ENCODE peak calls at places on chromosomes 5 and 9, in eight cellular contexts. A, L, K, S, Q, V, X and J are unnamed samples.
A peak's percentile ranks its signal among the peaks of the same experiment; 100 is the strongest.

GRCh38 chr5:177364159-177364962 is 6.6 kb downstream of the RGS14 start:
- ATAC-seq in A (no peak), L (no peak), K (no peak), S (peak; percentile 49), Q (no peak), V (no peak), X (no peak), J (no peak)

GRCh38 chr5:108059334-108059733 is 322.6 kb downstream of the FBXL17 start:
- ATAC-seq in A (no peak), L (no peak), K (no peak), S (no peak), Q (no peak), V (no peak), X (no peak), J (no peak)

GRCh38 chr5:58127486-58128220 is 332.2 kb downstream of the PLK2 start:
- ATAC-seq in A (no peak), L (no peak), K (no peak), S (no peak), Q (no peak), V (no peak), X (peak; percentile 47), J (no peak)

GRCh38 chr5:56490971-56491468 is 257.9 kb upstream of the ANKRD55 start:
- ATAC-seq in A (peak; percentile 48), L (no peak), K (no peak), S (no peak), Q (no peak), V (no peak), X (no peak), J (no peak)

GRCh38 chr5:160693831-160694473 is 158.1 kb downstream of the ATP10B start:
- ATAC-seq in A (no peak), L (no peak), K (no peak), S (no peak), Q (no peak), V (no peak), X (no peak), J (no peak)

GRCh38 chr5:82365744-82366228 is 87.6 kb upstream of the RPS23 start:
- ATAC-seq in A (peak; percentile 34), L (no peak), K (peak; percentile 88), S (peak; percentile 87), Q (no peak), V (peak; percentile 97), X (peak; percentile 77), J (no peak)

GRCh38 chr9:126933334-126933980 is 18.9 kb downstream of the RALGPS1 start:
- ATAC-seq in A (peak; percentile 63), L (peak; percentile 85), K (peak; percentile 79), S (no peak), Q (no peak), V (peak; percentile 59), X (no peak), J (no peak)

GRCh38 chr5:82425591-82425990 is 147.4 kb upstream of the RPS23 start:
- ATAC-seq in A (no peak), L (no peak), K (no peak), S (no peak), Q (no peak), V (no peak), X (peak; percentile 54), J (peak; percentile 69)

GRCh38 chr9:126678989-126679388 is 65.3 kb downstream of the LMX1B start:
- ATAC-seq in A (no peak), L (no peak), K (no peak), S (no peak), Q (no peak), V (no peak), X (no peak), J (no peak)

GRCh38 chr5:136143312-136143711 is 10.7 kb downstream of the SMAD5 start:
- ATAC-seq in A (no peak), L (no peak), K (no peak), S (no peak), Q (no peak), V (no peak), X (no peak), J (no peak)

GRCh38 chr5:72290356-72291133 is 29.5 kb downstream of the MRPS27 start:
- ATAC-seq in A (no peak), L (no peak), K (no peak), S (no peak), Q (no peak), V (no peak), X (no peak), J (no peak)

GRCh38 chr9:125446581-125447094 is 185.0 kb downstream of the GAPVD1 start:
- ATAC-seq in A (no peak), L (peak; percentile 39), K (no peak), S (peak; percentile 99), Q (no peak), V (no peak), X (no peak), J (no peak)

GRCh38 chr9:17057729-17058128 is 77.1 kb upstream of the CNTLN start:
- ATAC-seq in A (no peak), L (no peak), K (no peak), S (peak; percentile 56), Q (no peak), V (peak; percentile 83), X (no peak), J (no peak)

GRCh38 chr9:133449760-133450159 is 10.0 kb upstream of the CACFD1 start:
- ATAC-seq in A (no peak), L (no peak), K (peak; percentile 99), S (no peak), Q (no peak), V (peak; percentile 67), X (no peak), J (no peak)

GRCh38 chr5:62460578-62460983 is 48.0 kb downstream of the IPO11 start:
- ATAC-seq in A (peak; percentile 85), L (peak; percentile 81), K (peak; percentile 61), S (peak; percentile 90), Q (peak; percentile 75), V (peak; percentile 76), X (peak; percentile 72), J (no peak)

GRCh38 chr5:67350185-67350584 is 153.6 kb upstream of the CD180 start:
- ATAC-seq in A (no peak), L (no peak), K (no peak), S (no peak), Q (no peak), V (no peak), X (peak; percentile 29), J (no peak)

GRCh38 chr5:87951661-87952060 is 317.0 kb downstream of the TMEM161B start:
- ATAC-seq in A (no peak), L (no peak), K (no peak), S (no peak), Q (no peak), V (no peak), X (no peak), J (no peak)

GRCh38 chr9:136200424-136200823 is 4.5 kb downstream of the LHX3 start:
- ATAC-seq in A (no peak), L (no peak), K (no peak), S (no peak), Q (no peak), V (no peak), X (no peak), J (no peak)

GRCh38 chr5:90982576-90982975 is 400.5 kb downstream of the ARRDC3 start:
- ATAC-seq in A (peak; percentile 90), L (peak; percentile 37), K (no peak), S (no peak), Q (no peak), V (no peak), X (no peak), J (no peak)

GRCh38 chr5:143213231-143213850 is 190.1 kb downstream of the NR3C1 start:
- ATAC-seq in A (peak; percentile 6), L (no peak), K (no peak), S (peak; percentile 6), Q (no peak), V (no peak), X (no peak), J (no peak)

DNA sequence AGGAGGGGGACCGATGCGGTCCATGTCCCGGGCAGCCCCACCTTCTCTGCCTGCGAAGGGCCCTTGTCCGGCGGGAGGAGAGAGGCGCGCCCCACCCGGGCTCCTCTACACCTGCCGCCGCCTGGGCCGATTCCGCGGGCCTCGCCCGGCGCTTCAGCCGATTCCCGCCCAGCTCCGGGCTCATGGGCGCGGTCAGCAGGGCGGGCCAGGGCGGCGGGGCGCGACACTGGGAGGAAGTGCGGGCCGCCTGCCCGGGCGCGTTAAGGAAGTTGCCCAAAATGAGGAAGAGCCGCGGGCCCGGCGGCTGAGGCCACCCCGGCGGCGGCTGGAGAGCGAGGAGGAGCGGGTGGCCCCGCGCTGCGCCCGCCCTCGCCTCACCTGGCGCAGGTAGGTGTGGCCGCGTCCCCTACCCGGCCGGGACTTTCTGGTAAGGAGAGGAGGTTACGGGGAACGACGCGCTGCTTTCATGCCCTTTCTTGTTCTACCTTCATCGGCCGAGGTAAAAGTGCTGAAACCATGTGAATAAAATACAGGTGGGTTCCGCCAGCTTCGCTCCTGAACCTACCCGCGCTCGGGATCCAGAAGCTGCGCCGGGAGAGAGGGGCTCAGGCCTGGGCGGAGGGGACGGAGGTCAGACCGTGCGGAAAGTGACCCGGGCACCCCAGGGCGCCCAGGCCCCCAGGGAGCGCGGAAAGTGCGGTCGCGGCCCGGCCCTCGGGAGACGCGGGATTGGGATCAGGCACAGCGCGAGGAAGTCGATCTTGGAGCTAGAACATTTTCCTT is at the start of gene SYK:
- ATAC-seq in A (peak; percentile 88), L (peak; percentile 94), K (peak; percentile 84), S (peak; percentile 72), Q (peak; percentile 62), V (no peak), X (peak; percentile 94), J (peak; percentile 79)
- H3K4me3 ChIP-seq in A (peak within 1 kb of the TSS; percentile 51), L (peak within 1 kb of the TSS; percentile 78), K (peak within 1 kb of the TSS; percentile 50), S (peak within 1 kb of the TSS; percentile 81), Q (peak within 1 kb of the TSS; percentile 19), V (no peak within 1 kb of the TSS), X (peak within 1 kb of the TSS; percentile 52), J (peak within 1 kb of the TSS; percentile 55)

GRCh38 chr5:167061695-167062094 is 1229.8 kb upstream of the WWC1 start:
- ATAC-seq in A (no peak), L (no peak), K (no peak), S (no peak), Q (no peak), V (no peak), X (no peak), J (no peak)
- TF ChIP-seq POLR2AphosphoS5 in A (no peak), L (no peak), K (no peak), S (no peak), Q (no peak), V (no peak), X (no peak), J (no peak)

GRCh38 chr9:134616341-134616740 is 25.3 kb upstream of the COL5A1 start:
- ATAC-seq in A (no peak), L (no peak), K (no peak), S (no peak), Q (no peak), V (no peak), X (peak; percentile 24), J (no peak)
- TF ChIP-seq CTCF in A (no peak), L (no peak), K (no peak), S (no peak), Q (no peak), V (no peak), X (no peak), J (no peak)

DNA sequence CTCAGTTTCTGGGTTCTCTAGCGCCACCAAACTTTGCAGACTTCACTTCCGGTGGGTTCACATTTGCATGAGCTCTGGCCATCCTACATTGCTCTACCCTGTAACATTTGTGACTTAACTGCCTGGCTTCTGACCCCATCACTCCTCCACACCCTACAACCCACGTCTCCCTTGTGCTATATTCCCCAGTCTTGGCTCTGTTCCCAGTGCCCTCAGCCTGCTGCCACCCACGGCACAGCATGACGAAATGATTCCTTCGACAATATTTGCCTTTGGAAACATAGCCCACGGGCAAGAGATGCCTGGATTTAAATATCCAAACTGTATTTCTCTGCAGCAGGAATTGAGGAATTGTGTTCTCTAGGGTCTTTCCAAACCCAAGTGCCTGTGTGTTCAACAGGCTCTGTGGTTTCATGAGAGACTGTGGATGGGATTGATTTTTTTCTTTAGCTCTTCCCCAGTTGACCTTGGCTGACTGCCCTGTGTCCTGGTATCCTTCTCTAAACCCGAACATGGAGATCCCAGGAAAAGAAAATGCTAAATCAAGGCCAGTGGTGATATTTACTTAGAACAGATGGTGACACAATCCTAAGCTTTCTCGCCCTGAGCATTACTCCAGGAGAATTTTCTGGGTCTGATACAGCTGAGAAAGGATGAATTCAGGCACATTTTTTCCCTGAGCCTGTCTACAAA is 44.4 kb upstream of the GRIA1 start:
- ATAC-seq in A (no peak), L (no peak), K (peak; percentile 32), S (no peak), Q (no peak), V (peak; percentile 58), X (peak; percentile 60), J (no peak)
- H3K4me3 ChIP-seq in A (no peak overlapping the region), L (no peak overlapping the region), K (no peak overlapping the region), S (no peak overlapping the region), Q (no peak overlapping the region), V (no peak overlapping the region), X (no peak overlapping the region), J (no peak overlapping the region)